ENCODE peak calls at places on chromosomes 7 and 10, in five cellular contexts. B, E, F, V and K are unnamed samples.
A peak's percentile ranks its signal among the peaks of the same experiment; 100 is the strongest.

GRCh38 chr10:12384906-12385305 is 35.6 kb downstream of the CAMK1D start:
- DNase-seq in B (no peak), E (no peak), F (no peak), V (no peak), K (no peak)

GRCh38 chr10:21498977-21499376 is 26.5 kb downstream of the SKIDA1 start:
- DNase-seq in B (no peak), E (no peak), F (no peak), V (no peak), K (no peak)

GRCh38 chr7:35019801-35020200 is 17.5 kb downstream of the DPY19L1 start:
- DNase-seq in B (no peak), E (no peak), F (no peak), V (no peak), K (no peak)

GRCh38 chr7:149824748-149825566 is 13.2 kb upstream of the ZNF862 start:
- DNase-seq in B (peak; percentile 22), E (no peak), F (no peak), V (no peak), K (no peak)

GRCh38 chr10:25142465-25142864 is 32.3 kb upstream of the GPR158 start:
- DNase-seq in B (no peak), E (no peak), F (no peak), V (peak; percentile 87), K (no peak)

GRCh38 chr10:119542990-119543813 is 683 bp upstream of the RGS10 start:
- DNase-seq in B (peak; percentile 81), E (peak; percentile 50), F (peak; percentile 50), V (peak; percentile 49), K (peak; percentile 78)

GRCh38 chr10:26682926-26683325 is 14.6 kb upstream of the PDSS1 start:
- DNase-seq in B (no peak), E (no peak), F (no peak), V (no peak), K (no peak)

GRCh38 chr10:13390604-13391522 is 42.8 kb upstream of the SEPHS1 start:
- DNase-seq in B (no peak), E (peak; percentile 9), F (peak; percentile 5), V (peak; percentile 33), K (peak; percentile 58)

GRCh38 chr7:74290590-74290950 is 1.4 kb downstream of the CLIP2 start:
- DNase-seq in B (peak; percentile 40), E (no peak), F (no peak), V (no peak), K (no peak)

GRCh38 chr10:105358911-105359310 is 717.8 kb downstream of the SORCS3 start:
- DNase-seq in B (no peak), E (no peak), F (no peak), V (peak; percentile 59), K (no peak)

GRCh38 chr7:41565655-41566054 is 137.2 kb downstream of the INHBA start:
- DNase-seq in B (no peak), E (no peak), F (no peak), V (no peak), K (no peak)

GRCh38 chr7:152313879-152314604 is 121.8 kb downstream of the KMT2C start:
- DNase-seq in B (no peak), E (peak; percentile 83), F (peak; percentile 53), V (peak; percentile 94), K (peak; percentile 7)

GRCh38 chr10:103838095-103838395 is 17.3 kb downstream of the SH3PXD2A start:
- DNase-seq in B (no peak), E (no peak), F (no peak), V (no peak), K (no peak)

GRCh38 chr7:2521952-2522591 is 2.5 kb downstream of the LFNG start:
- DNase-seq in B (peak; percentile 66), E (no peak), F (no peak), V (peak; percentile 49), K (peak; percentile 52)

GRCh38 chr7:41051525-41051924 is 651.4 kb downstream of the INHBA start:
- DNase-seq in B (no peak), E (no peak), F (no peak), V (peak; percentile 45), K (no peak)

GRCh38 chr10:117442944-117443676 is 67.9 kb upstream of the PDZD8 start:
- DNase-seq in B (peak; percentile 75), E (peak; percentile 89), F (peak; percentile 78), V (peak; percentile 58), K (peak; percentile 65)

GRCh38 chr7:28135760-28136159 is 44.8 kb downstream of the JAZF1 start:
- DNase-seq in B (no peak), E (no peak), F (no peak), V (no peak), K (no peak)

GRCh38 chr7:151248191-151249033 is at the start of gene SMARCD3:
- DNase-seq in B (no peak), E (peak; percentile 73), F (no peak), V (peak; percentile 77), K (no peak)

GRCh38 chr7:113710310-113711106 is 208.3 kb downstream of the PPP1R3A start:
- DNase-seq in B (peak; percentile 43), E (peak; percentile 62), F (peak; percentile 55), V (peak; percentile 84), K (peak; percentile 89)

GRCh38 chr10:133343557-133343956 is 3.6 kb upstream of the PRAP1 start:
- DNase-seq in B (no peak), E (no peak), F (no peak), V (no peak), K (no peak)

GRCh38 chr7:44292876-44293560 is 32.4 kb downstream of the CAMK2B start:
- DNase-seq in B (no peak), E (no peak), F (no peak), V (no peak), K (no peak)

GRCh38 chr7:129188372-129188891 is at the start of gene SMO:
- DNase-seq in B (peak; percentile 79), E (peak; percentile 46), F (no peak), V (peak; percentile 67), K (no peak)

GRCh38 chr7:17041324-17041723 is 159.5 kb upstream of the AGR3 start:
- DNase-seq in B (no peak), E (no peak), F (no peak), V (peak; percentile 96), K (no peak)

GRCh38 chr10:90857635-90858488 is at the start of gene HTR7:
- DNase-seq in B (peak; percentile 82), E (peak; percentile 49), F (peak; percentile 30), V (peak; percentile 48), K (peak; percentile 46)

GRCh38 chr7:98655611-98656010 is 38.5 kb downstream of the NPTX2 start:
- DNase-seq in B (no peak), E (no peak), F (no peak), V (no peak), K (no peak)

GRCh38 chr7:27442446-27442845 is 199.8 kb downstream of the EVX1 start:
- DNase-seq in B (no peak), E (no peak), F (no peak), V (peak; percentile 41), K (no peak)

GRCh38 chr10:5419466-5420094 is 7.2 kb downstream of the NET1 start:
- DNase-seq in B (no peak), E (no peak), F (no peak), V (peak; percentile 71), K (no peak)

GRCh38 chr10:75396861-75397570 is 4.5 kb downstream of the ZNF503 start:
- DNase-seq in B (peak; percentile 45), E (peak; percentile 44), F (no peak), V (peak; percentile 20), K (no peak)

GRCh38 chr7:100538348-100538653 is 702 bp upstream of the AGFG2 start:
- DNase-seq in B (no peak), E (no peak), F (no peak), V (no peak), K (no peak)

GRCh38 chr7:96084880-96085551 is 236.9 kb downstream of the SLC25A13 start:
- DNase-seq in B (no peak), E (no peak), F (no peak), V (peak; percentile 71), K (no peak)

GRCh38 chr10:57420881-57421280 is 846.8 kb downstream of the IPMK start:
- DNase-seq in B (no peak), E (no peak), F (no peak), V (no peak), K (peak; percentile 3)

GRCh38 chr7:110412614-110413013 is 678.3 kb upstream of the LRRN3 start:
- DNase-seq in B (no peak), E (no peak), F (no peak), V (no peak), K (no peak)

GRCh38 chr7:44771358-44771757 is 22.7 kb downstream of the ZMIZ2 start:
- DNase-seq in B (no peak), E (no peak), F (no peak), V (no peak), K (no peak)

DNA sequence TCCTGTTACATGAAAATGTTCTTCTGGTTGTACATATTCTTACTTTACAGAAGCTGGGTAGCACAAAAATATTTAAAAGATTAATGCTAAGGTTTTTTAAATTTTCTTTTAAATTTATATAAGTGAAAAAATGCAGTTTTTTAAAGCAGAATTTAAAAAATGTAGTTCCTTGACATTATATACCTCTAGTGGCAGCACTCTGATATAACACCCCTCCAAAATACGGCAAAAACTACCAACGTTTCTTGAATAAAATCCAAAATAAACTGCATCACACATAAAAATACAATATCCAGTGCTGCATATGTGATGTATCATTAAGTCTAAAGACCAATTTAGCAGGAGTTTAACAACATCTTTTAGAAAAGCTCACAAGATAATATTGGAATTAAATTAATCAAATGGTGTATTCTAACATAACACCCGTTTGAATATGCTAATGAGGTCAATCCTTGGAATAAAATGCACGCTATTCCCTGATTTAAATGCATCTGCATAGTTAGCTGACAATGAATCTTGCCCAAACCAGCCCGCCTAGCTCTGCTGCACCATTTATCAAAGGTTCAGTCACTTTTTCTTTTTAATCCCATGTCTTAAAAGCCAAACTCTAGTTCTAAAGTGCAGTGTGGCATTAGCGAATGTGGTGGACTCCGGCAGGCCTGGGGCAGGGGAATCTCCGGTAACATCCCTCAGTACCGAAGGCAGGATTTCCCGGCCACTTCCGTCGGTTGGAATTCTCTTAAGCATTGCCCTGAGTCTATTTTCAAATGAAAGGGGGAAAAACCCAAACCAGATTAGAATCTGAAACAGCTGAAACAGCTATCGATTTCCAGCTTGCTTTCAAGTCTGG is 1.2 kb downstream of the TCERG1L start:
- DNase-seq in B (no peak), E (no peak), F (no peak), V (no peak), K (no peak)
- TF ChIP-seq CTCF in B (no peak), E (no peak), F (no peak), V (no peak), K (no peak)

GRCh38 chr10:70348228-70348850 is 34.1 kb downstream of the LRRC20 start:
- DNase-seq in B (no peak), E (peak; percentile 33), F (peak; percentile 39), V (no peak), K (peak; percentile 57)
- TF ChIP-seq CTCF in B (peak; percentile 58), E (no peak), F (no peak), V (peak; percentile 51), K (peak; percentile 57)

DNA sequence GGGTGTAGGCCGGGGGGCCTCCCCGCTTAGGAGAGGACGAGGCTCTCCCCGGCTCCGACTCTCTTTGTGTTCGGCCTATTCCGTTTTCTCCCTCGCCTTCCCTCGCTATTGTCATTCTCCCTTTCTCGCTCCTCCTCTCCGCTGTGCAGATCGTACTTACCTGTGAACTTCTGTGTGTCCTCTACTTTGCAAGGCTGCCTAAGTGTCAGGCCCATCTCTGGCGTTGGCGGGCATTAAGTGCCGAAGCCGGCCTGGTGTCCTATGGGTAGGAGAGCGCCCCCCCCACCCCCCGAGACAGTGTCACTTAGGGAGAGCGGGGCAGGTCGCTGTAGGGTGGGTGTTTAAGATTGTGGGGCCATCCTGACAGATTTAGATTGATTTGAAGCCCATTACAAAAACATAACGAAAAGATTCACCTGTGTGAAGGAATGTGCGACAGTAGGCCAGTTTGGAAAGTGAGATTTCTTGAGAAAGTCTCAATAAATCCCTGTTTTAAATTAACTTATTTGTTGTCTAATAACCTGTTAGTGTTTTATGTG is 579 bp downstream of the RBM33 start:
- DNase-seq in B (peak; percentile 60), E (peak; percentile 26), F (peak; percentile 21), V (peak; percentile 28), K (peak; percentile 72)
- TF ChIP-seq CTCF in B (peak; percentile 21), E (no peak), F (no peak), V (no peak), K (no peak)

GRCh38 chr7:146119016-146119415 is 2.4 kb downstream of the CNTNAP2 start:
- DNase-seq in B (no peak), E (no peak), F (no peak), V (no peak), K (no peak)
- TF ChIP-seq CTCF in B (no peak), E (no peak), F (no peak), V (no peak), K (no peak)